ENCODE peak calls at places on chromosomes 11 and 22, in nine cellular contexts. F is EL; P is activated gamma-delta T cell treated with anti-CD3 and anti-CD28 coated beads, Interleukin-2, amount 50 U/mL, for 16 hours; L is lung microvascular endothelial cell; J is neural crest cell; G is NCI-H748 treated with DMSO at 0.1 percent for 48 hours; S is endothelial cell; X is amniotic stem cell; I is HAP-1. A is an unnamed sample.

GRCh38 chr11:1119282-1120146 is 38.2 kb upstream of the MUC5AC start:
- DNase-seq in F (no peak), P (no peak), L (no peak), J (no peak), G (no peak), S (no peak), X (no peak), I (no peak), A (no peak)

GRCh38 chr22:26035523-26035922 is 133.7 kb upstream of the SEZ6L start:
- DNase-seq in F (no peak), P (no peak), L (no peak), J (no peak), G (no peak), S (no peak), X (no peak), I (no peak), A (no peak)

GRCh38 chr11:134040386-134041297 is 28.2 kb upstream of the JAM3 start:
- DNase-seq in F (no peak), P (no peak), L (no peak), J (no peak), G (no peak), S (no peak), X (peak), I (no peak), A (no peak)

GRCh38 chr11:120215634-120216033 is 4.8 kb downstream of the OAF start:
- DNase-seq in F (peak), P (no peak), L (peak), J (no peak), G (no peak), S (no peak), X (no peak), I (no peak), A (no peak)

GRCh38 chr22:20781272-20781990 is 7.5 kb downstream of the SERPIND1 start:
- DNase-seq in F (no peak), P (no peak), L (no peak), J (no peak), G (no peak), S (no peak), X (no peak), I (no peak), A (no peak)

GRCh38 chr22:39013923-39014722 is at the start of gene APOBEC3C:
- DNase-seq in F (peak), P (peak), L (peak), J (peak), G (no peak), S (peak), X (peak), I (peak), A (peak)

GRCh38 chr11:102047305-102047924 is at the start of gene CFAP300:
- DNase-seq in F (peak), P (no peak), L (peak), J (peak), G (peak), S (peak), X (peak), I (peak), A (peak)

GRCh38 chr11:10866893-10867331 is 9.1 kb upstream of the ZBED5 start:
- DNase-seq in F (peak), P (no peak), L (no peak), J (no peak), G (no peak), S (no peak), X (peak), I (no peak), A (no peak)

GRCh38 chr11:64094463-64095223 is 58.9 kb downstream of the FLRT1 start:
- DNase-seq in F (peak), P (no peak), L (peak), J (no peak), G (no peak), S (no peak), X (no peak), I (no peak), A (peak)

GRCh38 chr22:21707677-21708076 is 27.9 kb downstream of the YPEL1 start:
- DNase-seq in F (no peak), P (no peak), L (no peak), J (no peak), G (peak), S (no peak), X (no peak), I (no peak), A (no peak)

GRCh38 chr22:20548806-20549205 is 41.4 kb downstream of the MED15 start:
- DNase-seq in F (no peak), P (no peak), L (no peak), J (no peak), G (no peak), S (no peak), X (no peak), I (no peak), A (no peak)

GRCh38 chr11:130904380-130904779 is 11.9 kb downstream of the SNX19 start:
- DNase-seq in F (peak), P (no peak), L (peak), J (no peak), G (no peak), S (no peak), X (no peak), I (no peak), A (no peak)

A was measured in HS-27A.